ENCODE peak calls at places on chromosomes 13 and 19, in four cellular contexts. O is ovary, Q is heart left ventricle, E is adrenal gland. A is an unnamed sample.

GRCh38 chr19:35959040-35959967 is 23.1 kb downstream of the LRFN3 start:
- DNase-seq in O (no peak), Q (peak; percentile 51), E (no peak), A (peak; percentile 56)

GRCh38 chr13:39499580-39499979 is 103.4 kb downstream of the LHFPL6 start:
- DNase-seq in O (no peak), Q (no peak), E (no peak), A (no peak)

GRCh38 chr19:55152017-55152416 is 3.0 kb upstream of the TNNT1 start:
- DNase-seq in O (no peak), Q (no peak), E (no peak), A (no peak)

GRCh38 chr13:38620876-38621275 is 66.0 kb upstream of the FREM2 start:
- DNase-seq in O (no peak), Q (no peak), E (no peak), A (no peak)

GRCh38 chr13:41315466-41316047 is 4.5 kb downstream of the NAA16 start:
- DNase-seq in O (no peak), Q (no peak), E (no peak), A (no peak)

GRCh38 chr13:111907341-111907880 is 159.5 kb upstream of the SOX1 start:
- DNase-seq in O (no peak), Q (peak; percentile 8), E (no peak), A (no peak)

GRCh38 chr13:42762917-42763316 is 18.5 kb upstream of the FAM216B start:
- DNase-seq in O (no peak), Q (no peak), E (no peak), A (no peak)

GRCh38 chr19:39052243-39052746 is 19.9 kb upstream of the FBXO27 start:
- DNase-seq in O (peak; percentile 15), Q (peak; percentile 40), E (peak; percentile 50), A (peak; percentile 51)

GRCh38 chr13:102012299-102013293 is 389.3 kb downstream of the FGF14 start:
- DNase-seq in O (no peak), Q (peak; percentile 61), E (peak; percentile 7), A (no peak)

GRCh38 chr13:40668335-40668734 is 1.9 kb upstream of the FOXO1 start:
- DNase-seq in O (peak; percentile 44), Q (peak; percentile 26), E (peak; percentile 20), A (peak; percentile 50)

GRCh38 chr13:27329210-27329609 is 58.6 kb downstream of the RASL11A start:
- DNase-seq in O (no peak), Q (no peak), E (no peak), A (no peak)

GRCh38 chr13:93172109-93172508 is 54.5 kb upstream of the GPC6 start:
- DNase-seq in O (no peak), Q (no peak), E (no peak), A (no peak)

GRCh38 chr13:21511841-21512240 is 52.7 kb upstream of the ZDHHC20 start:
- DNase-seq in O (no peak), Q (no peak), E (no peak), A (no peak)

GRCh38 chr13:81017525-81018152 is 676.7 kb upstream of the SPRY2 start:
- DNase-seq in O (no peak), Q (no peak), E (no peak), A (no peak)

GRCh38 chr19:47438793-47439220 is 19.5 kb upstream of the MEIS3 start:
- DNase-seq in O (no peak), Q (no peak), E (no peak), A (no peak)

GRCh38 chr19:29843180-29844051 is 31.6 kb downstream of the CCNE1 start:
- DNase-seq in O (peak; percentile 43), Q (peak; percentile 42), E (peak; percentile 63), A (peak; percentile 25)

GRCh38 chr19:51043497-51043896 is 8.7 kb upstream of the KLK12 start:
- DNase-seq in O (no peak), Q (no peak), E (no peak), A (no peak)

GRCh38 chr13:41848435-41849255 is 112.3 kb downstream of the VWA8 start:
- DNase-seq in O (no peak), Q (no peak), E (no peak), A (no peak)

GRCh38 chr13:31355001-31355400 is 155.2 kb downstream of the B3GLCT start:
- DNase-seq in O (no peak), Q (no peak), E (no peak), A (no peak)

GRCh38 chr13:99991013-99991805 is 9.6 kb downstream of the ZIC2 start:
- DNase-seq in O (no peak), Q (no peak), E (no peak), A (no peak)

GRCh38 chr13:28830580-28830979 is 10.4 kb downstream of the MTUS2 start:
- DNase-seq in O (no peak), Q (no peak), E (no peak), A (no peak)

GRCh38 chr19:40625406-40626120 is 24.4 kb downstream of the LTBP4 start:
- DNase-seq in O (no peak), Q (no peak), E (no peak), A (no peak)

GRCh38 chr13:36758345-36758744 is 60.7 kb upstream of the RFXAP start:
- DNase-seq in O (no peak), Q (no peak), E (no peak), A (no peak)

DNA sequence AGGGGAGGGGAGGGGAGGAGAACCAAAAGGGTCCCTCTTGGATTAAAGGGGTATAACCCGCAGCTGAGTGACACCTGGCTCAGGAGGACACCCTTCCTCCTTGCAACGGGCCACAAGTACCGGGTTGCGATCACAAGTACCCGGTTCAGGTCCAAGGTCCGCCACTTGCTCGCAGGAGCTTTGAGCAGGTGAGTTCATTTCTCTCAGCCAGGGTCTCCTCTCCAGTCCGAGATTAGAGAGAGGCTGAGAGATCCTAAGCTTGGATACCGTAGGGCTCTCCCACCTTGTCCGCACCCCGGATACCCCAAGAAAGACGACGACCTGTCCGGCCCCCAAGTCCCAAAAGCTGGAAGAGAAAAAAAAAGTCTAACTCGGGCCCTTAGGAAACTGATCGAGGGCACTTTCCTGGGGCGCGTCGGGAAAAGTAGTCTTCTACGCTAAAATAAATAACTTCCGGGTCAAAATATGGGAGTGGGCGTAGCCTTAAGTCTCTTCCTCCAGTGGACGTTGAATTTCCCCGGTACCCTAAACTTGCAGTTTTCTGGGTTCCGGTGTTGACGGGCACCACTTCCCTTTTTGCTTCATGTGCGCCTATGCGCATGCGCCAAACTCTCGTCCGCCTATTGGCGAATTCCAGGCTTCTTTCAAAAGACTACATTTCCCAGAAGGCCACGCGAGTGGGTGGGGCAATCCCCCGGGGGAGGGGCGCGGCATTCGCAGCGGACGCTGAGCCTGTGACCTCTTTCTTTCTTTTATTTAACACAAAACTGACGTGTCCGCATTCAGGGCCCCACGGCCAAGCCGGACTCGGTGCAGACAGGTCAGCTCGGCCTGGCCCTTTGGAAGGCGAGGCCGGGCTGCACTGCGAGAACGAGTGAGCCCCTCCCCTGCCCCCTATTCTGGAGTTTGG is 4.4 kb downstream of the C19orf67 start:
- DNase-seq in O (peak; percentile 99), Q (peak; percentile 99), E (peak; percentile 99), A (peak; percentile 99)
- TF ChIP-seq POLR2A in O (peak; percentile 69), Q (no peak), E (peak; percentile 93), A (peak; percentile 75)

DNA sequence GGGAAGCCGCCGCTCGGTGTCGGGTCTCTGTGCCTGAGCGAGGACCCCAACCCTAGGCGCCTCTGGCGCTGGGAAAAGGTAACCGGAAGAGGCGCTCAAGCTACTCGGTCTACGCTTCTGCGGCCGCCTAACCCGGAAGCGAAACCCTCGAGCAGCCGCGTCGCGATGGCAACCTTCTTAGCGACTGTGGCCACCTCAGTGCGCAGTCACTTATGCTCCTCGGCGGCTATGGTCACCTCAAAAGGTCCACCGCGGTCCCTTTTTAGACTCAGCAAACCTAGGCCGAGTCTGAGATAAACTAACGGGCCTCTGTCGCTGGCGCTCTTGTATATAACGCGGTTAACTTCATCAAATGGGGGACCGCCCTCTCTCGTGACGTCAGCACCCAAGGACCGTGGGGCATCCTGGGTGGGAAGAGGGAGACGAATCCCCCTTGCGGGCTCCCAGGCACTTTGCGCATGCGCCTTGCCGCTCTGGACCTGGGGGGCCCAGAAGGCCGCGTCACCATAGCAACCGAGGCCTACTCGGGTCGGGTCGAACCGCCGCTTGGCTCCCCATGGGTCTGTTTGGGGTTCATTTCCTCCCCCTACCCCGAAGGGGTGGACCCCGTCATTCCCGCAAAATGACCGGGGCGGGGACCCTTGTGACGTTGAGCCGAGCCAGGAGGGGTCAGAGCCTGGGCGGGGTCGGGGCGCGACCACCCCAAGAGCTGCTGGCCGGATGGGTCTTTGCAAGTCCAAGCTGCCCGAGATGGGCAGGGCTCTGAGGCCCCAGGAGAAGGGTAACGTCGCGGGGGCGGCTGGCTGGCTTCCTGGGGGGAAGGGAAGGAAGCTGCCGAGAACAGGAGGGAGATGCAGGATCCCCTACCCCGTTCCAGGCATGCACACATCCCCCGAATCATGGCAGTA is at the start of gene GTF2F1:
- DNase-seq in O (peak; percentile 99), Q (peak; percentile 96), E (peak; percentile 94), A (peak; percentile 93)
- TF ChIP-seq POLR2A in O (peak; percentile 57), Q (no peak), E (peak; percentile 36), A (peak; percentile 48)

GRCh38 chr19:17332677-17333581 is 1.7 kb downstream of the ANO8 start:
- DNase-seq in O (no peak), Q (no peak), E (no peak), A (no peak)

GRCh38 chr19:17332360-17332676 is 2.3 kb downstream of the ANO8 start:
- DNase-seq in O (no peak), Q (no peak), E (no peak), A (no peak)

GRCh38 chr19:17335575-17335974 is 920 bp upstream of the ANO8 start:
- DNase-seq in O (no peak), Q (no peak), E (no peak), A (no peak)

GRCh38 chr19:17334414-17335409 is at the start of gene ANO8:
- DNase-seq in O (peak; percentile 93), Q (peak; percentile 98), E (peak; percentile 94), A (peak; percentile 96)

DNA sequence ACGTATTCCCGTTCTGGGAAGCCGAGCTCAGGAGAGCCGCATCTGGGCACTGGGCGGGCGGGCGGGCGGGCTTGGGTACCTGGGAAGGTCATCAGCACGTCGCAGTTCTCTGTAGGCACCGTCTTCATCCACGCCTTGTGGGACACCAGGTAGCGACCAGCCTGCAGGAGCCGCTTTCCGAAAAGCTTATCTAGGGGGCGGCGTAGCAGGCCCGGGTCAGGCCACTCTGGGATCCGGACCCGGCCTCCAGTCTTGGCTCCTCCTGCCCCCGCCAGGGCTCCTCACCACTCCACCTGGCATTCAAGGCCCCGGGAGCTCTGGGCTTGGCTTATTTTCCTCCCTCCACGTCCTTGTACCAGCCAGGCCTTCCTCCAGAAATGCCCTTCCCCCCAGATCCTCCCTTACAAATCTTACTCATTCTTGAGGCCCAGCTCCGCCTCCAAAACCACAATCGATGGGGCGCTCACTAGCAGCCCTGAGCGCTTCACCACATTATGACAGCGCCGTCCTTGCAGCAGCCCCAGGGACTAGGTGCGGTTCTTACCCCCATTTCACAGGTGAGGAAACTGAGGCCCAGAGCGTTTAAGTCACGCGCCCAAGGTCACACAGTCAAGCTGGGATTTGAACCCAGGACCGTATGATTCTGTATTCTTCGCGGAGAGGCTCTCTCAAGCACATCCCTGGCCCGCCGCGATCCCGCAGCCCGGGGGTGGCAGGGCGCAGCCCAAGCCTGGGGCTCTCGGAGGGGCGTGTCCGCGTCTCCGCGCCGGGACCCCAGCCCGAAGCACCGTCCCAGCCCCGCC is 843 bp downstream of the ANO8 start:
- DNase-seq in O (no peak), Q (no peak), E (peak; percentile 88), A (peak; percentile 53)
- TF ChIP-seq POLR2A in O (no peak), Q (no peak), E (peak; percentile 76), A (no peak)

GRCh38 chr19:9796113-9796773 is 22.6 kb downstream of the FBXL12 start:
- DNase-seq in O (peak; percentile 72), Q (peak; percentile 80), E (peak; percentile 80), A (peak; percentile 93)

GRCh38 chr19:9793051-9793591 is 24.6 kb upstream of the ZNF846 start:
- DNase-seq in O (peak; percentile 69), Q (peak; percentile 62), E (peak; percentile 70), A (peak; percentile 66)

GRCh38 chr19:9789066-9789465 is 20.5 kb upstream of the ZNF846 start:
- DNase-seq in O (no peak), Q (no peak), E (no peak), A (no peak)

GRCh38 chr19:9792191-9793050 is 23.9 kb upstream of the ZNF846 start:
- DNase-seq in O (peak; percentile 95), Q (peak; percentile 95), E (peak; percentile 98), A (peak; percentile 97)

GRCh38 chr19:9791552-9792181 is 23.1 kb upstream of the ZNF846 start:
- DNase-seq in O (peak; percentile 97), Q (peak; percentile 97), E (peak; percentile 98), A (peak; percentile 98)
- TF ChIP-seq POLR2A in O (peak; percentile 72), Q (no peak), E (peak; percentile 11), A (peak; percentile 60)